ENCODE peak calls at places on chromosomes 12 and 14, in five cellular contexts. L is NCI-H1092; H is T-helper 1 cell; Y is activated CD8-positive, alpha-beta T cell treated with anti-CD3 and anti-CD28 coated beads for 36 hours; D is activated naive CD4-positive, alpha-beta T cell. E is an unnamed sample.
A peak's percentile ranks its signal among the peaks of the same experiment; 100 is the strongest.

GRCh38 chr14:23349156-23349845 is 3.4 kb downstream of the SLC22A17 start:
- DNase-seq in L (no peak), H (no peak), Y (no peak), D (no peak), E (no peak)

GRCh38 chr12:124392991-124393790 is 98.3 kb downstream of the RFLNA start:
- DNase-seq in L (peak; percentile 53), H (no peak), Y (no peak), D (no peak), E (no peak)

GRCh38 chr14:97412933-97413574 is 615.9 kb downstream of the VRK1 start:
- DNase-seq in L (no peak), H (no peak), Y (peak; percentile 17), D (no peak), E (no peak)

GRCh38 chr14:42045393-42045792 is 438.7 kb downstream of the LRFN5 start:
- DNase-seq in L (no peak), H (no peak), Y (no peak), D (no peak), E (no peak)

GRCh38 chr12:43676183-43676813 is 82.3 kb downstream of the PUS7L start:
- DNase-seq in L (no peak), H (no peak), Y (peak; percentile 26), D (no peak), E (no peak)

GRCh38 chr14:105878125-105878524 is 351.7 kb downstream of the TMEM121 start:
- DNase-seq in L (no peak), H (no peak), Y (no peak), D (no peak), E (no peak)

GRCh38 chr12:18983854-18984253 is 145.7 kb upstream of the PLEKHA5 start:
- DNase-seq in L (no peak), H (no peak), Y (no peak), D (no peak), E (no peak)

GRCh38 chr14:49999216-49999761 is 106.4 kb downstream of the ARF6 start:
- DNase-seq in L (no peak), H (peak; percentile 63), Y (peak; percentile 93), D (no peak), E (peak; percentile 54)

GRCh38 chr12:19298837-19299605 is 140.3 kb upstream of the AEBP2 start:
- DNase-seq in L (no peak), H (no peak), Y (no peak), D (no peak), E (no peak)

GRCh38 chr12:4781212-4781611 is 61.0 kb downstream of the GALNT8 start:
- DNase-seq in L (no peak), H (no peak), Y (no peak), D (no peak), E (no peak)

GRCh38 chr14:63891148-63891964 is 38.6 kb downstream of the SYNE2 start:
- DNase-seq in L (peak; percentile 13), H (no peak), Y (no peak), D (no peak), E (no peak)

GRCh38 chr12:65948320-65949008 is 124.2 kb downstream of the HMGA2 start:
- DNase-seq in L (no peak), H (no peak), Y (no peak), D (no peak), E (peak; percentile 60)

E was measured in omental fat pad.